ENCODE peak calls at places on chromosomes 13 and 19, in six cellular contexts. One of them, this sample, is unnamed.

GRCh38 chr13:98171806-98172569 is 5.1 kb downstream of the RNF113B start:
- DNase-seq in brain pericyte: no peak
- DNase-seq in activated CD8-positive, alpha-beta T cell treated with anti-CD3 and anti-CD28 coated beads, Interleukin-2, amount 10 ng/mL, durations not matched to agents 7 days and 5 days: no peak
- DNase-seq in hepatic stellate cell: peak; percentile 41
- DNase-seq in breast epithelium: no peak
- DNase-seq in amniotic stem cell: no peak
- DNase-seq in this sample: no peak

GRCh38 chr19:17765069-17765618 is 13.9 kb downstream of the FCHO1 start:
- DNase-seq in brain pericyte: no peak
- DNase-seq in activated CD8-positive, alpha-beta T cell treated with anti-CD3 and anti-CD28 coated beads, Interleukin-2, amount 10 ng/mL, durations not matched to agents 7 days and 5 days: no peak
- DNase-seq in hepatic stellate cell: no peak
- DNase-seq in breast epithelium: peak; percentile 44
- DNase-seq in amniotic stem cell: no peak
- DNase-seq in this sample: no peak

GRCh38 chr13:23558675-23559536 is 11.3 kb upstream of the TNFRSF19 start:
- DNase-seq in brain pericyte: peak; percentile 56
- DNase-seq in activated CD8-positive, alpha-beta T cell treated with anti-CD3 and anti-CD28 coated beads, Interleukin-2, amount 10 ng/mL, durations not matched to agents 7 days and 5 days: no peak
- DNase-seq in hepatic stellate cell: peak; percentile 85
- DNase-seq in breast epithelium: peak; percentile 60
- DNase-seq in amniotic stem cell: peak; percentile 24
- DNase-seq in this sample: peak; percentile 29

GRCh38 chr13:106376411-106377112 is 158.9 kb downstream of the EFNB2 start:
- DNase-seq in brain pericyte: peak; percentile 97
- DNase-seq in activated CD8-positive, alpha-beta T cell treated with anti-CD3 and anti-CD28 coated beads, Interleukin-2, amount 10 ng/mL, durations not matched to agents 7 days and 5 days: no peak
- DNase-seq in hepatic stellate cell: peak; percentile 16
- DNase-seq in breast epithelium: no peak
- DNase-seq in amniotic stem cell: peak; percentile 41
- DNase-seq in this sample: no peak

GRCh38 chr13:27449081-27449603 is 1.2 kb downstream of the MTIF3 start:
- DNase-seq in brain pericyte: no peak
- DNase-seq in activated CD8-positive, alpha-beta T cell treated with anti-CD3 and anti-CD28 coated beads, Interleukin-2, amount 10 ng/mL, durations not matched to agents 7 days and 5 days: no peak
- DNase-seq in hepatic stellate cell: no peak
- DNase-seq in breast epithelium: no peak
- DNase-seq in amniotic stem cell: no peak
- DNase-seq in this sample: no peak

GRCh38 chr19:11423804-11424318 is 4.7 kb upstream of the RGL3 start:
- DNase-seq in brain pericyte: no peak
- DNase-seq in activated CD8-positive, alpha-beta T cell treated with anti-CD3 and anti-CD28 coated beads, Interleukin-2, amount 10 ng/mL, durations not matched to agents 7 days and 5 days: no peak
- DNase-seq in hepatic stellate cell: peak; percentile 45
- DNase-seq in breast epithelium: no peak
- DNase-seq in amniotic stem cell: no peak
- DNase-seq in this sample: no peak

GRCh38 chr19:45321848-45322247 is 827 bp downstream of the CKM start:
- DNase-seq in brain pericyte: no peak
- DNase-seq in activated CD8-positive, alpha-beta T cell treated with anti-CD3 and anti-CD28 coated beads, Interleukin-2, amount 10 ng/mL, durations not matched to agents 7 days and 5 days: no peak
- DNase-seq in hepatic stellate cell: no peak
- DNase-seq in breast epithelium: no peak
- DNase-seq in amniotic stem cell: no peak
- DNase-seq in this sample: no peak

GRCh38 chr19:7242601-7243258 is 51.5 kb downstream of the INSR start:
- DNase-seq in brain pericyte: peak; percentile 38
- DNase-seq in activated CD8-positive, alpha-beta T cell treated with anti-CD3 and anti-CD28 coated beads, Interleukin-2, amount 10 ng/mL, durations not matched to agents 7 days and 5 days: no peak
- DNase-seq in hepatic stellate cell: peak; percentile 90
- DNase-seq in breast epithelium: no peak
- DNase-seq in amniotic stem cell: peak; percentile 3
- DNase-seq in this sample: no peak

GRCh38 chr13:28679628-28680027 is 20.7 kb downstream of the POMP start:
- DNase-seq in brain pericyte: no peak
- DNase-seq in activated CD8-positive, alpha-beta T cell treated with anti-CD3 and anti-CD28 coated beads, Interleukin-2, amount 10 ng/mL, durations not matched to agents 7 days and 5 days: no peak
- DNase-seq in hepatic stellate cell: peak; percentile 20
- DNase-seq in breast epithelium: no peak
- DNase-seq in amniotic stem cell: no peak
- DNase-seq in this sample: no peak

GRCh38 chr19:42199440-42200115 is 17.9 kb downstream of the DEDD2 start:
- DNase-seq in brain pericyte: no peak
- DNase-seq in activated CD8-positive, alpha-beta T cell treated with anti-CD3 and anti-CD28 coated beads, Interleukin-2, amount 10 ng/mL, durations not matched to agents 7 days and 5 days: peak; percentile 92
- DNase-seq in hepatic stellate cell: no peak
- DNase-seq in breast epithelium: no peak
- DNase-seq in amniotic stem cell: no peak
- DNase-seq in this sample: peak; percentile 86

GRCh38 chr19:1181606-1182005 is 7.5 kb upstream of the SBNO2 start:
- DNase-seq in brain pericyte: no peak
- DNase-seq in activated CD8-positive, alpha-beta T cell treated with anti-CD3 and anti-CD28 coated beads, Interleukin-2, amount 10 ng/mL, durations not matched to agents 7 days and 5 days: no peak
- DNase-seq in hepatic stellate cell: no peak
- DNase-seq in breast epithelium: peak; percentile 84
- DNase-seq in amniotic stem cell: no peak
- DNase-seq in this sample: no peak

GRCh38 chr19:51735759-51736449 is 12.1 kb upstream of the HAS1 start:
- DNase-seq in brain pericyte: no peak
- DNase-seq in activated CD8-positive, alpha-beta T cell treated with anti-CD3 and anti-CD28 coated beads, Interleukin-2, amount 10 ng/mL, durations not matched to agents 7 days and 5 days: no peak
- DNase-seq in hepatic stellate cell: no peak
- DNase-seq in breast epithelium: peak; percentile 21
- DNase-seq in amniotic stem cell: no peak
- DNase-seq in this sample: no peak

GRCh38 chr19:8366961-8367326 is 3.0 kb downstream of the ANGPTL4 start:
- DNase-seq in brain pericyte: peak; percentile 72
- DNase-seq in activated CD8-positive, alpha-beta T cell treated with anti-CD3 and anti-CD28 coated beads, Interleukin-2, amount 10 ng/mL, durations not matched to agents 7 days and 5 days: no peak
- DNase-seq in hepatic stellate cell: no peak
- DNase-seq in breast epithelium: no peak
- DNase-seq in amniotic stem cell: no peak
- DNase-seq in this sample: no peak

GRCh38 chr13:84896128-84896527 is 903.1 kb downstream of the SLITRK6 start:
- DNase-seq in brain pericyte: no peak
- DNase-seq in activated CD8-positive, alpha-beta T cell treated with anti-CD3 and anti-CD28 coated beads, Interleukin-2, amount 10 ng/mL, durations not matched to agents 7 days and 5 days: peak; percentile 53
- DNase-seq in hepatic stellate cell: peak; percentile 26
- DNase-seq in breast epithelium: no peak
- DNase-seq in amniotic stem cell: peak; percentile 25
- DNase-seq in this sample: peak; percentile 47

GRCh38 chr13:109781384-109782065 is 4.9 kb downstream of the IRS2 start:
- DNase-seq in brain pericyte: no peak
- DNase-seq in activated CD8-positive, alpha-beta T cell treated with anti-CD3 and anti-CD28 coated beads, Interleukin-2, amount 10 ng/mL, durations not matched to agents 7 days and 5 days: no peak
- DNase-seq in hepatic stellate cell: no peak
- DNase-seq in breast epithelium: no peak
- DNase-seq in amniotic stem cell: no peak
- DNase-seq in this sample: no peak

GRCh38 chr13:54433511-54434206 is 1405.0 kb downstream of the OLFM4 start:
- DNase-seq in brain pericyte: no peak
- DNase-seq in activated CD8-positive, alpha-beta T cell treated with anti-CD3 and anti-CD28 coated beads, Interleukin-2, amount 10 ng/mL, durations not matched to agents 7 days and 5 days: no peak
- DNase-seq in hepatic stellate cell: no peak
- DNase-seq in breast epithelium: no peak
- DNase-seq in amniotic stem cell: no peak
- DNase-seq in this sample: no peak

GRCh38 chr13:101703081-101703480 is 250.6 kb downstream of the ITGBL1 start:
- DNase-seq in brain pericyte: no peak
- DNase-seq in activated CD8-positive, alpha-beta T cell treated with anti-CD3 and anti-CD28 coated beads, Interleukin-2, amount 10 ng/mL, durations not matched to agents 7 days and 5 days: no peak
- DNase-seq in hepatic stellate cell: no peak
- DNase-seq in breast epithelium: no peak
- DNase-seq in amniotic stem cell: no peak
- DNase-seq in this sample: no peak

GRCh38 chr19:664913-665443 is 2.0 kb upstream of the RNF126 start:
- DNase-seq in brain pericyte: no peak
- DNase-seq in activated CD8-positive, alpha-beta T cell treated with anti-CD3 and anti-CD28 coated beads, Interleukin-2, amount 10 ng/mL, durations not matched to agents 7 days and 5 days: peak; percentile 78
- DNase-seq in hepatic stellate cell: peak; percentile 90
- DNase-seq in breast epithelium: no peak
- DNase-seq in amniotic stem cell: peak; percentile 39
- DNase-seq in this sample: peak; percentile 89

GRCh38 chr13:57633950-57634828 is 2.6 kb downstream of the PCDH17 start:
- DNase-seq in brain pericyte: no peak
- DNase-seq in activated CD8-positive, alpha-beta T cell treated with anti-CD3 and anti-CD28 coated beads, Interleukin-2, amount 10 ng/mL, durations not matched to agents 7 days and 5 days: no peak
- DNase-seq in hepatic stellate cell: no peak
- DNase-seq in breast epithelium: no peak
- DNase-seq in amniotic stem cell: no peak
- DNase-seq in this sample: no peak

GRCh38 chr13:25330541-25330940 is 29.1 kb downstream of the NUP58 start:
- DNase-seq in brain pericyte: no peak
- DNase-seq in activated CD8-positive, alpha-beta T cell treated with anti-CD3 and anti-CD28 coated beads, Interleukin-2, amount 10 ng/mL, durations not matched to agents 7 days and 5 days: no peak
- DNase-seq in hepatic stellate cell: no peak
- DNase-seq in breast epithelium: no peak
- DNase-seq in amniotic stem cell: no peak
- DNase-seq in this sample: no peak

GRCh38 chr19:30873003-30873402 is 476.2 kb downstream of the TSHZ3 start:
- DNase-seq in brain pericyte: no peak
- DNase-seq in activated CD8-positive, alpha-beta T cell treated with anti-CD3 and anti-CD28 coated beads, Interleukin-2, amount 10 ng/mL, durations not matched to agents 7 days and 5 days: no peak
- DNase-seq in hepatic stellate cell: no peak
- DNase-seq in breast epithelium: no peak
- DNase-seq in amniotic stem cell: no peak
- DNase-seq in this sample: no peak

GRCh38 chr13:73440296-73440895 is 381.6 kb downstream of the KLF5 start:
- DNase-seq in brain pericyte: no peak
- DNase-seq in activated CD8-positive, alpha-beta T cell treated with anti-CD3 and anti-CD28 coated beads, Interleukin-2, amount 10 ng/mL, durations not matched to agents 7 days and 5 days: no peak
- DNase-seq in hepatic stellate cell: no peak
- DNase-seq in breast epithelium: no peak
- DNase-seq in amniotic stem cell: no peak
- DNase-seq in this sample: no peak

GRCh38 chr13:20525144-20525600 is 485 bp downstream of the CRYL1 start:
- DNase-seq in brain pericyte: no peak
- DNase-seq in activated CD8-positive, alpha-beta T cell treated with anti-CD3 and anti-CD28 coated beads, Interleukin-2, amount 10 ng/mL, durations not matched to agents 7 days and 5 days: peak; percentile 39
- DNase-seq in hepatic stellate cell: peak; percentile 19
- DNase-seq in breast epithelium: no peak
- DNase-seq in amniotic stem cell: no peak
- DNase-seq in this sample: peak; percentile 49

GRCh38 chr19:30518965-30519606 is 146.9 kb downstream of the ZNF536 start:
- DNase-seq in brain pericyte: no peak
- DNase-seq in activated CD8-positive, alpha-beta T cell treated with anti-CD3 and anti-CD28 coated beads, Interleukin-2, amount 10 ng/mL, durations not matched to agents 7 days and 5 days: no peak
- DNase-seq in hepatic stellate cell: no peak
- DNase-seq in breast epithelium: no peak
- DNase-seq in amniotic stem cell: no peak
- DNase-seq in this sample: no peak

GRCh38 chr13:99228737-99229691 is 28.4 kb downstream of the UBAC2 start:
- DNase-seq in brain pericyte: no peak
- DNase-seq in activated CD8-positive, alpha-beta T cell treated with anti-CD3 and anti-CD28 coated beads, Interleukin-2, amount 10 ng/mL, durations not matched to agents 7 days and 5 days: no peak
- DNase-seq in hepatic stellate cell: peak; percentile 62
- DNase-seq in breast epithelium: no peak
- DNase-seq in amniotic stem cell: peak; percentile 24
- DNase-seq in this sample: no peak

GRCh38 chr13:81872581-81872980 is 1531.7 kb upstream of the SPRY2 start:
- DNase-seq in brain pericyte: no peak
- DNase-seq in activated CD8-positive, alpha-beta T cell treated with anti-CD3 and anti-CD28 coated beads, Interleukin-2, amount 10 ng/mL, durations not matched to agents 7 days and 5 days: no peak
- DNase-seq in hepatic stellate cell: no peak
- DNase-seq in breast epithelium: no peak
- DNase-seq in amniotic stem cell: no peak
- DNase-seq in this sample: no peak

GRCh38 chr19:13978721-13979191 is 26.4 kb downstream of the DCAF15 start:
- DNase-seq in brain pericyte: no peak
- DNase-seq in activated CD8-positive, alpha-beta T cell treated with anti-CD3 and anti-CD28 coated beads, Interleukin-2, amount 10 ng/mL, durations not matched to agents 7 days and 5 days: no peak
- DNase-seq in hepatic stellate cell: no peak
- DNase-seq in breast epithelium: no peak
- DNase-seq in amniotic stem cell: no peak
- DNase-seq in this sample: no peak

GRCh38 chr13:97749174-97749573 is 204.3 kb upstream of the IPO5 start:
- DNase-seq in brain pericyte: no peak
- DNase-seq in activated CD8-positive, alpha-beta T cell treated with anti-CD3 and anti-CD28 coated beads, Interleukin-2, amount 10 ng/mL, durations not matched to agents 7 days and 5 days: no peak
- DNase-seq in hepatic stellate cell: no peak
- DNase-seq in breast epithelium: no peak
- DNase-seq in amniotic stem cell: no peak
- DNase-seq in this sample: no peak